ENCODE peak calls at places on chromosomes 6 and 20, in seven cellular contexts. One of them, this sample, is unnamed.

GRCh38 chr6:36263390-36263789 is 6.5 kb upstream of the PNPLA1 start:
- DNase-seq in GM20000: no peak
- DNase-seq in heart left ventricle: no peak
- DNase-seq in astrocyte of the spinal cord: no peak
- DNase-seq in BE2C: no peak
- DNase-seq in heart right ventricle: no peak
- DNase-seq in dorsolateral prefrontal cortex: no peak
- DNase-seq in this sample: no peak

GRCh38 chr6:135970750-135971149 is 119.2 kb downstream of the PDE7B start:
- DNase-seq in BE2C: no peak
- DNase-seq in GM20000: no peak
- DNase-seq in heart left ventricle: no peak
- DNase-seq in astrocyte of the spinal cord: no peak
- DNase-seq in heart right ventricle: no peak
- DNase-seq in dorsolateral prefrontal cortex: no peak
- DNase-seq in this sample: no peak

GRCh38 chr20:19974621-19975435 is 42.3 kb upstream of the NAA20 start:
- DNase-seq in heart right ventricle: peak; percentile 85
- DNase-seq in dorsolateral prefrontal cortex: peak; percentile 80
- DNase-seq in astrocyte of the spinal cord: peak; percentile 96
- DNase-seq in BE2C: peak; percentile 71
- DNase-seq in GM20000: no peak
- DNase-seq in heart left ventricle: peak; percentile 92
- DNase-seq in this sample: no peak

GRCh38 chr20:63057133-63058117 is 50.7 kb upstream of the BHLHE23 start:
- DNase-seq in astrocyte of the spinal cord: peak; percentile 5
- DNase-seq in heart left ventricle: no peak
- DNase-seq in BE2C: no peak
- DNase-seq in GM20000: no peak
- DNase-seq in heart right ventricle: no peak
- DNase-seq in dorsolateral prefrontal cortex: no peak
- DNase-seq in this sample: no peak

GRCh38 chr6:4582506-4582905 is 193.7 kb upstream of the CDYL start:
- DNase-seq in astrocyte of the spinal cord: peak; percentile 45
- DNase-seq in dorsolateral prefrontal cortex: no peak
- DNase-seq in BE2C: no peak
- DNase-seq in heart right ventricle: no peak
- DNase-seq in heart left ventricle: no peak
- DNase-seq in GM20000: no peak
- DNase-seq in this sample: no peak

GRCh38 chr6:149150999-149151398 is 166.5 kb upstream of the TAB2 start:
- DNase-seq in astrocyte of the spinal cord: no peak
- DNase-seq in heart left ventricle: no peak
- DNase-seq in dorsolateral prefrontal cortex: no peak
- DNase-seq in BE2C: no peak
- DNase-seq in heart right ventricle: no peak
- DNase-seq in GM20000: no peak
- DNase-seq in this sample: no peak

GRCh38 chr20:57414867-57415592 is 23.8 kb downstream of the RBM38 start:
- DNase-seq in heart right ventricle: no peak
- DNase-seq in BE2C: peak; percentile 80
- DNase-seq in dorsolateral prefrontal cortex: no peak
- DNase-seq in astrocyte of the spinal cord: no peak
- DNase-seq in GM20000: no peak
- DNase-seq in heart left ventricle: no peak
- DNase-seq in this sample: no peak

GRCh38 chr6:155040946-155041345 is 45.8 kb downstream of the TIAM2 start:
- DNase-seq in heart right ventricle: no peak
- DNase-seq in astrocyte of the spinal cord: no peak
- DNase-seq in BE2C: no peak
- DNase-seq in heart left ventricle: no peak
- DNase-seq in GM20000: no peak
- DNase-seq in dorsolateral prefrontal cortex: no peak
- DNase-seq in this sample: no peak

GRCh38 chr20:10521068-10521834 is 86.1 kb downstream of the SLX4IP start:
- DNase-seq in astrocyte of the spinal cord: peak; percentile 91
- DNase-seq in GM20000: no peak
- DNase-seq in heart left ventricle: no peak
- DNase-seq in heart right ventricle: no peak
- DNase-seq in BE2C: peak; percentile 44
- DNase-seq in dorsolateral prefrontal cortex: no peak
- DNase-seq in this sample: no peak

GRCh38 chr20:8388707-8389106 is 256.6 kb downstream of the PLCB1 start:
- DNase-seq in BE2C: no peak
- DNase-seq in heart right ventricle: no peak
- DNase-seq in astrocyte of the spinal cord: peak; percentile 28
- DNase-seq in dorsolateral prefrontal cortex: no peak
- DNase-seq in GM20000: no peak
- DNase-seq in heart left ventricle: no peak
- DNase-seq in this sample: no peak

GRCh38 chr6:34610819-34611477 is 54.8 kb upstream of the SPDEF start:
- DNase-seq in GM20000: no peak
- DNase-seq in heart left ventricle: no peak
- DNase-seq in BE2C: no peak
- DNase-seq in heart right ventricle: no peak
- DNase-seq in dorsolateral prefrontal cortex: no peak
- DNase-seq in astrocyte of the spinal cord: peak; percentile 76
- DNase-seq in this sample: no peak

GRCh38 chr20:22795897-22796296 is 211.5 kb upstream of the FOXA2 start:
- DNase-seq in dorsolateral prefrontal cortex: no peak
- DNase-seq in heart right ventricle: peak; percentile 19
- DNase-seq in GM20000: no peak
- DNase-seq in astrocyte of the spinal cord: peak; percentile 92
- DNase-seq in heart left ventricle: no peak
- DNase-seq in BE2C: no peak
- DNase-seq in this sample: no peak

GRCh38 chr20:51467971-51468626 is 74.4 kb downstream of the NFATC2 start:
- DNase-seq in heart right ventricle: no peak
- DNase-seq in astrocyte of the spinal cord: no peak
- DNase-seq in dorsolateral prefrontal cortex: no peak
- DNase-seq in BE2C: no peak
- DNase-seq in GM20000: no peak
- DNase-seq in heart left ventricle: no peak
- DNase-seq in this sample: no peak

GRCh38 chr6:62150048-62150663 is 135.9 kb downstream of the KHDRBS2 start:
- DNase-seq in astrocyte of the spinal cord: peak; percentile 2
- DNase-seq in BE2C: peak; percentile 19
- DNase-seq in dorsolateral prefrontal cortex: no peak
- DNase-seq in GM20000: peak; percentile 20
- DNase-seq in heart right ventricle: no peak
- DNase-seq in heart left ventricle: no peak
- DNase-seq in this sample: peak; percentile 37

GRCh38 chr6:106163966-106164877 is 78.1 kb downstream of the PRDM1 start:
- DNase-seq in heart right ventricle: no peak
- DNase-seq in heart left ventricle: no peak
- DNase-seq in GM20000: peak; percentile 63
- DNase-seq in dorsolateral prefrontal cortex: no peak
- DNase-seq in astrocyte of the spinal cord: peak; percentile 70
- DNase-seq in BE2C: no peak
- DNase-seq in this sample: no peak

GRCh38 chr20:5504061-5504739 is 187.4 kb upstream of the PROKR2 start:
- DNase-seq in BE2C: peak; percentile 77
- DNase-seq in dorsolateral prefrontal cortex: peak; percentile 64
- DNase-seq in GM20000: peak; percentile 71
- DNase-seq in astrocyte of the spinal cord: peak; percentile 44
- DNase-seq in heart right ventricle: peak; percentile 76
- DNase-seq in heart left ventricle: peak; percentile 86
- DNase-seq in this sample: peak; percentile 35

GRCh38 chr6:79646006-79646405 is 14.9 kb downstream of the SH3BGRL2 start:
- DNase-seq in GM20000: no peak
- DNase-seq in heart right ventricle: no peak
- DNase-seq in astrocyte of the spinal cord: no peak
- DNase-seq in heart left ventricle: no peak
- DNase-seq in dorsolateral prefrontal cortex: no peak
- DNase-seq in BE2C: no peak
- DNase-seq in this sample: peak; percentile 17

GRCh38 chr6:167496707-167497106 is 171.8 kb downstream of the TTLL2 start:
- DNase-seq in heart left ventricle: peak; percentile 27
- DNase-seq in heart right ventricle: no peak
- DNase-seq in astrocyte of the spinal cord: no peak
- DNase-seq in GM20000: no peak
- DNase-seq in dorsolateral prefrontal cortex: peak; percentile 46
- DNase-seq in BE2C: no peak
- DNase-seq in this sample: no peak

GRCh38 chr6:11083491-11083890 is 10.1 kb upstream of the SMIM13 start:
- DNase-seq in astrocyte of the spinal cord: peak; percentile 48
- DNase-seq in GM20000: no peak
- DNase-seq in dorsolateral prefrontal cortex: no peak
- DNase-seq in BE2C: no peak
- DNase-seq in heart right ventricle: no peak
- DNase-seq in heart left ventricle: no peak
- DNase-seq in this sample: no peak

GRCh38 chr20:33027769-33028751 is 3.4 kb upstream of the BPIFB6 start:
- DNase-seq in astrocyte of the spinal cord: no peak
- DNase-seq in heart left ventricle: no peak
- DNase-seq in GM20000: no peak
- DNase-seq in dorsolateral prefrontal cortex: no peak
- DNase-seq in BE2C: no peak
- DNase-seq in heart right ventricle: no peak
- DNase-seq in this sample: no peak

GRCh38 chr20:34525342-34525708 is 9.1 kb downstream of the DYNLRB1 start:
- DNase-seq in GM20000: no peak
- DNase-seq in BE2C: no peak
- DNase-seq in heart right ventricle: no peak
- DNase-seq in astrocyte of the spinal cord: peak; percentile 5
- DNase-seq in dorsolateral prefrontal cortex: no peak
- DNase-seq in heart left ventricle: no peak
- DNase-seq in this sample: no peak

GRCh38 chr20:34527016-34527415 is 10.8 kb downstream of the DYNLRB1 start:
- DNase-seq in GM20000: no peak
- DNase-seq in astrocyte of the spinal cord: no peak
- DNase-seq in heart right ventricle: no peak
- DNase-seq in BE2C: no peak
- DNase-seq in heart left ventricle: no peak
- DNase-seq in dorsolateral prefrontal cortex: no peak
- DNase-seq in this sample: no peak

GRCh38 chr20:34525709-34526416 is 9.6 kb downstream of the DYNLRB1 start:
- DNase-seq in GM20000: no peak
- DNase-seq in BE2C: peak; percentile 38
- DNase-seq in dorsolateral prefrontal cortex: no peak
- DNase-seq in heart left ventricle: peak; percentile 75
- DNase-seq in heart right ventricle: peak; percentile 65
- DNase-seq in astrocyte of the spinal cord: peak; percentile 97
- DNase-seq in this sample: no peak

GRCh38 chr20:34524426-34524825 is 8.2 kb downstream of the DYNLRB1 start:
- DNase-seq in heart left ventricle: no peak
- DNase-seq in heart right ventricle: no peak
- DNase-seq in BE2C: no peak
- DNase-seq in GM20000: no peak
- DNase-seq in astrocyte of the spinal cord: no peak
- DNase-seq in dorsolateral prefrontal cortex: no peak
- DNase-seq in this sample: no peak

GRCh38 chr20:34526466-34526865 is 10.2 kb downstream of the DYNLRB1 start:
- DNase-seq in dorsolateral prefrontal cortex: no peak
- DNase-seq in heart right ventricle: no peak
- DNase-seq in GM20000: no peak
- DNase-seq in heart left ventricle: no peak
- DNase-seq in BE2C: no peak
- DNase-seq in astrocyte of the spinal cord: no peak
- DNase-seq in this sample: no peak
- TF ChIP-seq CTCF in dorsolateral prefrontal cortex: no peak
- TF ChIP-seq CTCF in heart right ventricle: no peak
- TF ChIP-seq CTCF in GM20000: no peak
- TF ChIP-seq CTCF in heart left ventricle: no peak
- TF ChIP-seq CTCF in BE2C: no peak
- TF ChIP-seq CTCF in astrocyte of the spinal cord: no peak
- TF ChIP-seq CTCF in this sample: no peak

DNA sequence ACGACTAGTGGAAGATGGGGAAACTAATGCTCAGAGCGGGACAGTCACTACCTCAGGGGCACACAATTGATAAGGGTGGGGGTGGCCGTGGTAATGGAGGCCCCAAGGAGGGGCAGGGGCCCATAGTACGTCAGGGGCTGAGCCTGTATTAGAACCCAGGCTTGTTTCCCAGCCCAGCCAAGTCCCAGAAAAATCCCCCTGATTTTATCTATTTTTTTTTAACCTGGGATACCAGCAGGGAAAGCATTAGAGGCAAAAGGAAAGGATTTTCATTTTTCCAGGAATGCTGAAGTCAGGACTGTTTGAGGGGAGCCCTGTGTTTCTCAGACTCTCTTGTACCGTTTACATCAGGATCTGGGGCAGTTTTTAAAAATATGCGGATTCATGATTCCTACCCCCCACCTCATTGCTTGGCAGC is 382 bp downstream of the MYH7B start:
- DNase-seq in BE2C: no peak
- DNase-seq in heart right ventricle: no peak
- DNase-seq in GM20000: no peak
- DNase-seq in dorsolateral prefrontal cortex: no peak
- DNase-seq in astrocyte of the spinal cord: no peak
- DNase-seq in heart left ventricle: no peak
- DNase-seq in this sample: no peak
- TF ChIP-seq CTCF in BE2C: no peak
- TF ChIP-seq CTCF in heart right ventricle: peak; percentile 28
- TF ChIP-seq CTCF in GM20000: no peak
- TF ChIP-seq CTCF in dorsolateral prefrontal cortex: no peak
- TF ChIP-seq CTCF in astrocyte of the spinal cord: no peak
- TF ChIP-seq CTCF in heart left ventricle: peak; percentile 23
- TF ChIP-seq CTCF in this sample: no peak

DNA sequence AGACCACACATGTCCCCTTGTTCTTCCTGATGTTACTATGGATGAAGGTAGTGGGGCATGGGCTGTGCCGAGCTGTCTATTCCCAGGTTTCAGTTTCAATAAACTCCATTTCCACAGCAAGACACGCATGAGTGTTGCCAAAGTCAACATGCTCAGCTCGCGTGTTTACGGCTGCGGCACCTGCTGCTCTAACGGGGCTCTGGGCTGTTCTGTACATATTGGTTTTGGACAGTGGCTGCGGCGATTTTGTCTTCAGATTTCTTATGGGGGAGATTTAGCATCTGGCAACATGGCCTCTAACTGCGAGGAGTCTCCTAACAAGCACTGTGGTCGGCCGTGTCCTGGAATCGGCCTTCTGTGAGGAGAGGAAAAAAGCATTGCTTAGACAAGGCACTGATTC is 58.6 kb downstream of the TMEM242 start:
- DNase-seq in dorsolateral prefrontal cortex: no peak
- DNase-seq in BE2C: no peak
- DNase-seq in astrocyte of the spinal cord: peak; percentile 35
- DNase-seq in heart right ventricle: no peak
- DNase-seq in GM20000: no peak
- DNase-seq in heart left ventricle: no peak
- DNase-seq in this sample: no peak
- TF ChIP-seq CTCF in dorsolateral prefrontal cortex: no peak
- TF ChIP-seq CTCF in BE2C: no peak
- TF ChIP-seq CTCF in astrocyte of the spinal cord: no peak
- TF ChIP-seq CTCF in heart right ventricle: no peak
- TF ChIP-seq CTCF in GM20000: no peak
- TF ChIP-seq CTCF in heart left ventricle: no peak
- TF ChIP-seq CTCF in this sample: no peak

DNA sequence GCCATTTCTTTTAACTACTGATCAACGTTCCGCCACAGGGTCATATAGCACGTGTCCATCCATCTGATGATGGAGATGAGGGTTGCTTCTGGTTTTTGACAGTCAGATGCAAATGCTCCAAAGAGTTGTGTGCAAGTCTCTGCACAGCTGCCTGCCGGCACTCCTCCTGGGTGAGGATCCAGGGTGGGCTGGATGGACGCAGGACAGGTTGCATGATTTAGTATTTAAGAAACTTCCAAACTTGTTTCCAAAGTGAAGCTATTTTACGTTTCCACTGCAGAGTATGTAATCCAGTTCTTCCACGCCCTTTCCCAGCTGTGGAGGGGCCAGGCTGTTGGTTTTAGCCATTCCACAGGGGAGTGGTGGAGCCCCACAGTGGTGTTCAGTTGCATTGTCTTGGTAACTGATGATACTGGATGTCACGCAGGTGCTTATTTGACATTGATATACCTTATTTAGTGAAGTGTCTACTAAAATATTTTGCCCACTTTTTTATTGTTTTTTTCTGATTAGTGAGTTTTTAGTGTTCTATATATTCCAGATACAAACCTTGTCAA is 157.2 kb downstream of the THBS2 start:
- DNase-seq in heart left ventricle: no peak
- DNase-seq in GM20000: no peak
- DNase-seq in heart right ventricle: no peak
- DNase-seq in BE2C: no peak
- DNase-seq in dorsolateral prefrontal cortex: no peak
- DNase-seq in astrocyte of the spinal cord: no peak
- DNase-seq in this sample: no peak
- TF ChIP-seq CTCF in heart left ventricle: no peak
- TF ChIP-seq CTCF in GM20000: no peak
- TF ChIP-seq CTCF in heart right ventricle: no peak
- TF ChIP-seq CTCF in BE2C: no peak
- TF ChIP-seq CTCF in dorsolateral prefrontal cortex: no peak
- TF ChIP-seq CTCF in astrocyte of the spinal cord: no peak
- TF ChIP-seq CTCF in this sample: no peak